ENCODE peak calls at places on chromosomes 16 and 17, in ten cellular contexts. A is thyroid gland, P is cardiac muscle cell, D is IMR-90, R is kidney, Y is mesenchymal stem cell, C is breast epithelium, T is body of pancreas, W is SJSA1, S is mucosa of descending colon. I is an unnamed sample.
A peak's percentile ranks its signal among the peaks of the same experiment; 100 is the strongest.

GRCh38 chr16:7303014-7303676 is 29.5 kb upstream of the RBFOX1 start:
- DNase-seq in Y (no peak), S (no peak), P (peak; percentile 54), D (no peak), T (no peak), C (no peak), R (peak; percentile 70), A (peak; percentile 10), W (no peak), I (no peak)

GRCh38 chr17:2174048-2174447 is 119.1 kb downstream of the HIC1 start:
- DNase-seq in D (peak; percentile 83), A (no peak), P (no peak), T (no peak), R (no peak), Y (peak; percentile 92), W (no peak), C (no peak), S (no peak), I (no peak)

GRCh38 chr17:80904036-80904435 is 87.6 kb upstream of the CHMP6 start:
- DNase-seq in D (no peak), T (no peak), W (no peak), S (no peak), Y (no peak), A (no peak), R (peak; percentile 51), P (no peak), C (no peak), I (no peak)

GRCh38 chr16:17343729-17344128 is 127.0 kb downstream of the XYLT1 start:
- DNase-seq in Y (no peak), T (no peak), P (no peak), C (no peak), S (no peak), W (no peak), R (no peak), D (no peak), A (no peak), I (no peak)

GRCh38 chr17:80793851-80794267 is 197.8 kb upstream of the CHMP6 start:
- DNase-seq in C (no peak), S (no peak), W (no peak), D (peak; percentile 85), Y (peak; percentile 72), R (peak; percentile 31), T (no peak), A (no peak), P (no peak), I (no peak)

GRCh38 chr16:49640606-49641005 is 215.3 kb downstream of the ZNF423 start:
- DNase-seq in R (no peak), D (no peak), C (no peak), P (no peak), W (no peak), A (no peak), T (no peak), S (no peak), Y (no peak), I (no peak)

GRCh38 chr16:89574681-89575246 is 794 bp upstream of the CPNE7 start:
- DNase-seq in A (no peak), W (peak; percentile 80), R (peak; percentile 82), C (no peak), S (peak; percentile 83), D (peak; percentile 61), Y (peak; percentile 80), P (peak; percentile 79), T (peak; percentile 46), I (peak; percentile 65)

GRCh38 chr16:56617212-56618085 is 8.1 kb upstream of the MT1E start:
- DNase-seq in C (peak; percentile 54), R (peak; percentile 93), D (peak; percentile 57), T (peak; percentile 90), Y (peak; percentile 66), P (peak; percentile 23), A (peak; percentile 88), W (no peak), S (peak; percentile 83), I (no peak)

GRCh38 chr17:7626307-7626706 is 1.3 kb downstream of the SAT2 start:
- DNase-seq in W (no peak), C (no peak), S (no peak), D (no peak), Y (no peak), A (no peak), T (peak; percentile 46), P (no peak), R (no peak), I (no peak)

GRCh38 chr17:7627250-7628121 is at the start of gene SAT2:
- DNase-seq in R (peak; percentile 98), Y (peak; percentile 94), W (peak; percentile 94), C (peak; percentile 94), P (peak; percentile 96), D (peak; percentile 94), T (peak; percentile 97), A (peak; percentile 97), S (peak; percentile 96), I (peak; percentile 87)

GRCh38 chr17:7626956-7627249 is 718 bp downstream of the SAT2 start:
- DNase-seq in W (no peak), Y (peak; percentile 27), D (no peak), P (peak; percentile 21), R (no peak), C (no peak), A (no peak), S (no peak), T (no peak), I (no peak)

GRCh38 chr17:7620835-7621234 is 6.1 kb upstream of the FXR2 start:
- DNase-seq in A (no peak), P (no peak), S (no peak), R (no peak), C (no peak), T (no peak), Y (no peak), W (no peak), D (no peak), I (no peak)

DNA sequence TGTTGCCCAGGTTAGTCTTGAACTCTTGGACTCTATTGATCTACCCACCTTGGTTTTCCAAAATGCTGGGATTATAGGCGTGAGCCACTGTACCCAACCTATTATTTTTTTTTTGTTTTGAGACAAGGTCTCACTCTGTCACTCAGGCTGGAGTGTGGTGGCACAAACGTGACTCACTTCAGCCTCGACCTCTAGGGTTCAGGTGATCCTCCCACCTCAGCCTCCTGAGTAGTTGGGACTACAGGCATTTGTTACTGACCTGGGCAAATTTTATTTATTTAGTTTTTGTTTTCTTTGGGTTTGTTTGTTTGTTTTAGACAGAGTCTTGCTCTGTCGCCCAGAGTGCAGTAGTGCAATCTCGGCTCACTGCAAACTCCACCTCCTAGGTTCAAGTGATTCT is 4.0 kb downstream of the SAT2 start:
- DNase-seq in W (no peak), D (no peak), Y (no peak), T (no peak), P (no peak), C (no peak), S (no peak), A (no peak), R (no peak), I (no peak)
- H3K4me1 ChIP-seq in W (no peaks in the 10 kb centered on the region), D (peaks cover 4% of the 10 kb centered on the region), Y (peaks cover 7% of the 10 kb centered on the region), T (peaks cover 13% of the 10 kb centered on the region), P (peaks cover 9% of the 10 kb centered on the region), C (no peaks in the 10 kb centered on the region), S (peaks cover 6% of the 10 kb centered on the region), A (peaks cover 12% of the 10 kb centered on the region), R (no peaks in the 10 kb centered on the region), I (no peaks in the 10 kb centered on the region)

GRCh38 chr16:48272837-48273421 is 25.6 kb upstream of the ABCC11 start:
- DNase-seq in Y (no peak), W (no peak), P (no peak), S (no peak), R (no peak), D (no peak), T (no peak), C (peak; percentile 77), A (peak; percentile 73), I (no peak)

GRCh38 chr16:48279199-48279598 is 31.9 kb upstream of the ABCC11 start:
- DNase-seq in S (no peak), C (no peak), Y (no peak), R (no peak), P (no peak), T (no peak), A (no peak), W (no peak), D (no peak), I (no peak)

GRCh38 chr16:48277158-48277557 is 29.8 kb upstream of the ABCC11 start:
- DNase-seq in P (no peak), R (peak; percentile 48), A (peak; percentile 77), C (peak; percentile 56), T (peak; percentile 32), S (peak; percentile 48), W (no peak), Y (no peak), D (no peak), I (no peak)

GRCh38 chr16:48274476-48274875 is 27.1 kb upstream of the ABCC11 start:
- DNase-seq in C (no peak), T (no peak), S (no peak), Y (no peak), R (no peak), D (no peak), A (no peak), P (no peak), W (no peak), I (no peak)

GRCh38 chr16:48276102-48276501 is 28.8 kb upstream of the ABCC11 start:
- DNase-seq in R (no peak), D (peak; percentile 69), W (no peak), Y (peak; percentile 26), A (peak; percentile 62), P (no peak), S (no peak), C (no peak), T (peak; percentile 22), I (no peak)
- H3K4me1 ChIP-seq in R (no peaks in the 10 kb centered on the region), D (peaks cover 2% of the 10 kb centered on the region), W (peaks cover 12% of the 10 kb centered on the region), Y (no peaks in the 10 kb centered on the region), A (peaks cover 50% of the 10 kb centered on the region), P (peaks cover 6% of the 10 kb centered on the region), S (peaks cover 3% of the 10 kb centered on the region), C (no peaks in the 10 kb centered on the region), T (peaks cover 47% of the 10 kb centered on the region), I (peaks cover 5% of the 10 kb centered on the region)

DNA sequence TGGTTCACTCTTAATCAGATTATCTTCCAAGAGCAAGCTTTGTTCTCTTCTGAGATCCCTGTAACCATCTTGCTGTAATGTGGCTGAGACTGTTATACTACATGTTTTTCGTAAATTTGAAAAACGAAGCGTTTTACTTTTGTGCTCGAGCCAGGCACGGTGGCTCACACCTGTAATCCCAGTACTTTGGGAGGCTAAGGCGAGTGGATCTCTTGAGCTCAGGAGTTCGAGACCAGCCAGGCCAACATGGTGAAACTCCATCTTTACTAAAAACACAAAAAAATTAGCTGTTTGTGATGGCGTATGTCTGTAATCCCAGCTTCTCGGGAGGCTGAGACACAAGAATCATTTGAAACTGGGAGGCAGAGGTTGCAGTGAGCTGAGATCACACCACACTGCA is 7.8 kb downstream of the CUEDC1 start:
- DNase-seq in D (no peak), Y (no peak), A (no peak), P (no peak), T (no peak), S (no peak), R (no peak), W (no peak), C (no peak), I (no peak)
- H3K4me1 ChIP-seq in D (peaks cover 25% of the 10 kb centered on the region), Y (peaks cover 35% of the 10 kb centered on the region), A (peaks cover 60% of the 10 kb centered on the region), P (peaks cover 6% of the 10 kb centered on the region), T (peaks cover 36% of the 10 kb centered on the region), S (peaks cover 25% of the 10 kb centered on the region), R (peaks cover 29% of the 10 kb centered on the region), W (peaks cover 83% of the 10 kb centered on the region), C (peaks cover 15% of the 10 kb centered on the region), I (peaks cover 76% of the 10 kb centered on the region)

GRCh38 chr17:21687136-21687953 is 5.0 kb upstream of the KCNJ18 start:
- DNase-seq in W (no peak), P (no peak), R (peak; percentile 65), Y (no peak), T (no peak), C (no peak), A (no peak), D (no peak), S (no peak), I (peak; percentile 51)

GRCh38 chr17:21686165-21687015 is 5.9 kb upstream of the KCNJ18 start:
- DNase-seq in D (no peak), S (no peak), C (no peak), Y (no peak), R (no peak), W (no peak), T (no peak), A (no peak), P (no peak), I (no peak)

GRCh38 chr17:21689604-21690003 is 2.7 kb upstream of the KCNJ18 start:
- DNase-seq in T (peak; percentile 25), R (peak; percentile 55), Y (no peak), P (no peak), C (no peak), S (no peak), A (peak; percentile 27), D (peak; percentile 72), W (no peak), I (peak; percentile 77)

GRCh38 chr17:21688293-21688949 is 3.9 kb upstream of the KCNJ18 start:
- DNase-seq in A (no peak), P (no peak), R (peak; percentile 63), S (no peak), C (no peak), D (no peak), Y (no peak), W (no peak), T (no peak), I (no peak)
- H3K4me1 ChIP-seq in A (no peaks in the 10 kb centered on the region), P (no peaks in the 10 kb centered on the region), R (no peaks in the 10 kb centered on the region), S (no peaks in the 10 kb centered on the region), C (no peaks in the 10 kb centered on the region), D (no peaks in the 10 kb centered on the region), Y (no peaks in the 10 kb centered on the region), W (no peaks in the 10 kb centered on the region), T (no peaks in the 10 kb centered on the region), I (no peaks in the 10 kb centered on the region)